ENCODE peak calls at places on chromosomes 7 and 10, in eight cellular contexts. I is GM12892, T is NCI-H2171, L is NCI-H1092 treated with DMSO at 0.1 percent for 48 hours, R is cerebellar cortex, A is transverse colon, P is H7, O is activated T-cell treated with anti-CD3 and anti-CD28 coated beads for 48 hours. S is an unnamed sample.

GRCh38 chr7:43905209-43905946 is 1.0 kb downstream of the URGCP start:
- DNase-seq in L (no peak), O (no peak), I (no peak), A (peak), T (no peak), R (no peak), P (peak), S (peak)

GRCh38 chr10:119494224-119495060 is 48.1 kb downstream of the RGS10 start:
- DNase-seq in P (no peak), I (no peak), A (no peak), L (no peak), R (no peak), O (no peak), T (no peak), S (peak)

GRCh38 chr10:102422586-102423129 is 2.0 kb downstream of the FBXL15 start:
- DNase-seq in P (peak), A (peak), R (peak), I (peak), L (no peak), T (no peak), O (no peak), S (peak)

GRCh38 chr10:62380002-62380401 is 5.8 kb downstream of the ZNF365 start:
- DNase-seq in O (no peak), I (no peak), R (peak), P (no peak), L (no peak), A (no peak), T (no peak), S (no peak)

GRCh38 chr7:103148994-103149807 is at the start of gene NAPEPLD:
- DNase-seq in O (peak), T (peak), R (peak), P (peak), A (peak), I (peak), L (peak), S (peak)

GRCh38 chr10:129614341-129614740 is 147.3 kb downstream of the MGMT start:
- DNase-seq in L (no peak), I (no peak), O (no peak), R (no peak), T (no peak), A (no peak), P (no peak), S (peak)

GRCh38 chr7:73865738-73866445 is 4.9 kb downstream of the TMEM270 start:
- DNase-seq in P (peak), T (peak), I (no peak), A (peak), R (peak), O (no peak), L (peak), S (peak)

GRCh38 chr10:12418725-12419278 is 69.5 kb downstream of the CAMK1D start:
- DNase-seq in O (no peak), I (no peak), A (no peak), T (no peak), R (no peak), P (no peak), L (no peak), S (no peak)

GRCh38 chr7:137952406-137952805 is 49.5 kb downstream of the CREB3L2 start:
- DNase-seq in O (no peak), A (peak), L (no peak), I (no peak), R (no peak), P (no peak), T (no peak), S (peak)

GRCh38 chr10:11772575-11773288 is 30.6 kb downstream of the ECHDC3 start:
- DNase-seq in P (no peak), O (no peak), A (no peak), T (no peak), L (no peak), R (no peak), I (no peak), S (no peak)

GRCh38 chr7:32658034-32658944 is 163.0 kb downstream of the AVL9 start:
- DNase-seq in O (no peak), P (no peak), T (no peak), A (peak), I (no peak), R (no peak), L (no peak), S (no peak)

GRCh38 chr7:336810-337566 is 47.0 kb downstream of the FOXL3 start:
- DNase-seq in O (no peak), P (no peak), A (no peak), T (no peak), L (no peak), R (no peak), I (no peak), S (no peak)

GRCh38 chr10:2456834-2457233 is 610.5 kb upstream of the PFKP start:
- DNase-seq in R (no peak), P (peak), A (no peak), O (no peak), I (no peak), L (no peak), T (no peak), S (no peak)

GRCh38 chr7:24981544-24981951 is 1.6 kb upstream of the OSBPL3 start:
- DNase-seq in P (peak), L (peak), T (peak), A (peak), I (no peak), R (no peak), O (peak), S (peak)

GRCh38 chr7:88218836-88219605 is 817 bp downstream of the SRI start:
- DNase-seq in R (peak), O (peak), P (peak), T (no peak), I (no peak), L (peak), A (peak), S (peak)

GRCh38 chr7:112080974-112081373 is 125.2 kb downstream of the DOCK4 start:
- DNase-seq in L (no peak), I (no peak), O (no peak), T (no peak), R (no peak), A (no peak), P (no peak), S (peak)

GRCh38 chr7:29479606-29480200 is 83.9 kb upstream of the PRR15 start:
- DNase-seq in O (no peak), R (peak), A (peak), P (no peak), L (no peak), T (no peak), I (no peak), S (peak)

GRCh38 chr10:93315261-93315660 is 166.9 kb downstream of the MYOF start:
- DNase-seq in I (no peak), L (no peak), A (no peak), O (no peak), R (no peak), T (no peak), P (no peak), S (no peak)

GRCh38 chr10:6782378-6782777 is 202.3 kb upstream of the PRKCQ start:
- DNase-seq in O (no peak), T (no peak), A (no peak), R (no peak), P (no peak), I (no peak), L (no peak), S (no peak)

GRCh38 chr7:100890640-100891521 is 1.4 kb upstream of the UFSP1 start:
- DNase-seq in O (no peak), A (no peak), L (no peak), P (peak), R (no peak), T (no peak), I (no peak), S (peak)

GRCh38 chr10:21907436-21907835 is 96.1 kb downstream of the DNAJC1 start:
- DNase-seq in P (no peak), T (no peak), L (no peak), A (no peak), O (no peak), I (no peak), R (no peak), S (no peak)

GRCh38 chr10:116147162-116147906 is 125.7 kb downstream of the GFRA1 start:
- DNase-seq in R (no peak), L (no peak), A (no peak), T (no peak), O (peak), I (no peak), P (no peak), S (no peak)

GRCh38 chr7:43553999-43554398 is 28.9 kb upstream of the STK17A start:
- DNase-seq in P (no peak), T (no peak), R (no peak), A (no peak), L (no peak), I (no peak), O (no peak), S (no peak)

GRCh38 chr10:117938104-117938503 is 108.6 kb downstream of the RAB11FIP2 start:
- DNase-seq in T (no peak), R (no peak), L (no peak), P (no peak), O (peak), I (no peak), A (no peak), S (no peak)

GRCh38 chr10:96352027-96352426 is 6.8 kb downstream of the OPALIN start:
- DNase-seq in L (no peak), R (no peak), A (no peak), O (no peak), P (no peak), T (no peak), I (no peak), S (no peak)

GRCh38 chr10:49394933-49395740 is 752 bp downstream of the DRGX start:
- DNase-seq in A (no peak), R (no peak), O (no peak), I (no peak), T (no peak), P (peak), L (peak), S (peak)

GRCh38 chr10:95336702-95337101 is 45.9 kb upstream of the PDLIM1 start:
- DNase-seq in L (no peak), A (no peak), I (no peak), P (no peak), T (no peak), O (no peak), R (no peak), S (no peak)

GRCh38 chr10:110576220-110576619 is 8.7 kb downstream of the SMC3 start:
- DNase-seq in I (no peak), P (no peak), T (no peak), A (no peak), O (no peak), R (no peak), L (no peak), S (no peak)

GRCh38 chr10:52729259-52730104 is 43.1 kb downstream of the MBL2 start:
- DNase-seq in L (peak), R (no peak), P (peak), T (no peak), I (no peak), A (no peak), O (no peak), S (peak)

GRCh38 chr10:70542565-70542938 is 60.0 kb downstream of the PRF1 start:
- DNase-seq in I (no peak), A (no peak), R (no peak), T (no peak), P (no peak), L (no peak), O (no peak), S (no peak)

GRCh38 chr7:24192701-24193100 is 91.3 kb upstream of the NPY start:
- DNase-seq in R (no peak), P (no peak), A (no peak), T (no peak), O (no peak), I (no peak), L (no peak), S (no peak)

GRCh38 chr7:128160296-128160695 is 80.8 kb upstream of the LEP start:
- DNase-seq in O (no peak), A (no peak), P (no peak), L (no peak), R (no peak), I (no peak), T (no peak), S (no peak)

GRCh38 chr10:96833220-96834001 is 1.3 kb downstream of the LCOR start:
- DNase-seq in R (peak), L (peak), I (no peak), P (peak), A (peak), O (no peak), T (no peak), S (peak)

GRCh38 chr10:44313706-44314307 is 71.1 kb downstream of the CXCL12 start:
- DNase-seq in O (no peak), P (no peak), R (no peak), I (no peak), A (no peak), T (no peak), L (no peak), S (peak)

GRCh38 chr10:74293686-74294365 is 142.8 kb downstream of the ADK start:
- DNase-seq in A (no peak), L (peak), P (no peak), T (no peak), O (no peak), R (no peak), I (no peak), S (no peak)

GRCh38 chr7:42673951-42674350 is 237.9 kb downstream of the C7orf25 start:
- DNase-seq in O (no peak), T (no peak), A (no peak), L (no peak), I (no peak), R (no peak), P (no peak), S (no peak)

S was measured in left kidney.